ENCODE peak calls at places on chromosome 20, in seven cellular contexts. One of them, this sample, is unnamed.

GRCh38 chr20:18971121-18971520 is 157.5 kb downstream of the SCP2D1 start:
- DNase-seq in gastrocnemius medialis: no peak
- DNase-seq in endodermal cell: no peak
- DNase-seq in GM13976: no peak
- DNase-seq in MCF 10A: peak; percentile 54
- DNase-seq in D721Med: no peak
- DNase-seq in AG10803: no peak
- DNase-seq in this sample: no peak

GRCh38 chr20:46199198-46199597 is 81.1 kb downstream of the CD40 start:
- DNase-seq in GM13976: no peak
- DNase-seq in endodermal cell: peak; percentile 93
- DNase-seq in MCF 10A: no peak
- DNase-seq in AG10803: no peak
- DNase-seq in gastrocnemius medialis: no peak
- DNase-seq in D721Med: no peak
- DNase-seq in this sample: no peak

GRCh38 chr20:3068986-3069900 is 2.2 kb upstream of the OXT start:
- DNase-seq in D721Med: no peak
- DNase-seq in gastrocnemius medialis: no peak
- DNase-seq in GM13976: no peak
- DNase-seq in MCF 10A: no peak
- DNase-seq in AG10803: peak; percentile 23
- DNase-seq in endodermal cell: peak; percentile 65
- DNase-seq in this sample: peak; percentile 53

GRCh38 chr20:25361287-25361683 is 29.4 kb downstream of the ABHD12 start:
- DNase-seq in endodermal cell: no peak
- DNase-seq in D721Med: no peak
- DNase-seq in AG10803: peak; percentile 46
- DNase-seq in GM13976: no peak
- DNase-seq in MCF 10A: no peak
- DNase-seq in gastrocnemius medialis: no peak
- DNase-seq in this sample: no peak

GRCh38 chr20:25195962-25196700 is 619 bp downstream of the ENTPD6 start:
- DNase-seq in endodermal cell: peak; percentile 84
- DNase-seq in AG10803: no peak
- DNase-seq in D721Med: no peak
- DNase-seq in GM13976: no peak
- DNase-seq in MCF 10A: peak; percentile 59
- DNase-seq in gastrocnemius medialis: no peak
- DNase-seq in this sample: no peak

GRCh38 chr20:2771631-2772080 is 28.8 kb downstream of the CPXM1 start:
- DNase-seq in MCF 10A: no peak
- DNase-seq in D721Med: no peak
- DNase-seq in AG10803: no peak
- DNase-seq in gastrocnemius medialis: no peak
- DNase-seq in GM13976: peak; percentile 27
- DNase-seq in endodermal cell: peak; percentile 69
- DNase-seq in this sample: peak; percentile 55

GRCh38 chr20:32019156-32019510 is 8.9 kb downstream of the CCM2L start:
- DNase-seq in GM13976: peak; percentile 53
- DNase-seq in AG10803: no peak
- DNase-seq in endodermal cell: peak; percentile 91
- DNase-seq in D721Med: no peak
- DNase-seq in gastrocnemius medialis: no peak
- DNase-seq in MCF 10A: no peak
- DNase-seq in this sample: no peak

GRCh38 chr20:53149652-53150205 is 177.6 kb downstream of the TSHZ2 start:
- DNase-seq in endodermal cell: no peak
- DNase-seq in gastrocnemius medialis: no peak
- DNase-seq in MCF 10A: no peak
- DNase-seq in D721Med: no peak
- DNase-seq in GM13976: no peak
- DNase-seq in AG10803: peak; percentile 30
- DNase-seq in this sample: no peak

GRCh38 chr20:53660947-53661381 is 67.3 kb upstream of the ZNF217 start:
- DNase-seq in AG10803: peak; percentile 57
- DNase-seq in gastrocnemius medialis: no peak
- DNase-seq in MCF 10A: no peak
- DNase-seq in D721Med: no peak
- DNase-seq in endodermal cell: peak; percentile 51
- DNase-seq in GM13976: peak; percentile 47
- DNase-seq in this sample: no peak

GRCh38 chr20:31494131-31494530 is 19.0 kb downstream of the REM1 start:
- DNase-seq in GM13976: no peak
- DNase-seq in endodermal cell: peak; percentile 90
- DNase-seq in AG10803: peak; percentile 48
- DNase-seq in gastrocnemius medialis: no peak
- DNase-seq in MCF 10A: peak; percentile 62
- DNase-seq in D721Med: no peak
- DNase-seq in this sample: no peak

GRCh38 chr20:52217689-52218395 is 26.3 kb upstream of the ZFP64 start:
- DNase-seq in gastrocnemius medialis: no peak
- DNase-seq in D721Med: no peak
- DNase-seq in GM13976: no peak
- DNase-seq in MCF 10A: no peak
- DNase-seq in endodermal cell: no peak
- DNase-seq in AG10803: no peak
- DNase-seq in this sample: no peak

GRCh38 chr20:10469599-10469998 is 34.5 kb downstream of the SLX4IP start:
- DNase-seq in gastrocnemius medialis: no peak
- DNase-seq in MCF 10A: peak; percentile 81
- DNase-seq in endodermal cell: peak; percentile 61
- DNase-seq in AG10803: peak; percentile 88
- DNase-seq in GM13976: no peak
- DNase-seq in D721Med: no peak
- DNase-seq in this sample: no peak

GRCh38 chr20:21089421-21089820 is 16.7 kb downstream of the LINC00237 start:
- DNase-seq in endodermal cell: no peak
- DNase-seq in GM13976: no peak
- DNase-seq in MCF 10A: no peak
- DNase-seq in D721Med: no peak
- DNase-seq in AG10803: no peak
- DNase-seq in gastrocnemius medialis: no peak
- DNase-seq in this sample: no peak

GRCh38 chr20:41524980-41525613 is 93.1 kb downstream of the CHD6 start:
- DNase-seq in AG10803: peak; percentile 45
- DNase-seq in endodermal cell: no peak
- DNase-seq in GM13976: no peak
- DNase-seq in D721Med: no peak
- DNase-seq in MCF 10A: peak; percentile 58
- DNase-seq in gastrocnemius medialis: peak; percentile 27
- DNase-seq in this sample: no peak

GRCh38 chr20:44736170-44737021 is 9.3 kb upstream of the KCNK15 start:
- DNase-seq in endodermal cell: peak; percentile 89
- DNase-seq in AG10803: peak; percentile 87
- DNase-seq in gastrocnemius medialis: peak; percentile 71
- DNase-seq in GM13976: no peak
- DNase-seq in D721Med: no peak
- DNase-seq in MCF 10A: peak; percentile 75
- DNase-seq in this sample: no peak

GRCh38 chr20:34522969-34523871 is 7.0 kb downstream of the DYNLRB1 start:
- DNase-seq in D721Med: no peak
- DNase-seq in GM13976: no peak
- DNase-seq in gastrocnemius medialis: peak; percentile 82
- DNase-seq in MCF 10A: peak; percentile 40
- DNase-seq in endodermal cell: peak; percentile 92
- DNase-seq in AG10803: peak; percentile 89
- DNase-seq in this sample: no peak

GRCh38 chr20:35729836-35730582 is 12.1 kb downstream of the RBM39 start:
- DNase-seq in AG10803: no peak
- DNase-seq in MCF 10A: no peak
- DNase-seq in GM13976: no peak
- DNase-seq in endodermal cell: no peak
- DNase-seq in D721Med: no peak
- DNase-seq in gastrocnemius medialis: no peak
- DNase-seq in this sample: no peak

GRCh38 chr20:45104786-45105185 is 3.9 kb upstream of the KCNS1 start:
- DNase-seq in MCF 10A: peak; percentile 79
- DNase-seq in endodermal cell: no peak
- DNase-seq in GM13976: no peak
- DNase-seq in AG10803: peak; percentile 67
- DNase-seq in gastrocnemius medialis: no peak
- DNase-seq in D721Med: no peak
- DNase-seq in this sample: no peak

GRCh38 chr20:23937303-23938117 is 51.1 kb downstream of the GGTLC1 start:
- DNase-seq in gastrocnemius medialis: peak; percentile 20
- DNase-seq in D721Med: no peak
- DNase-seq in MCF 10A: peak; percentile 14
- DNase-seq in endodermal cell: peak; percentile 91
- DNase-seq in GM13976: peak; percentile 56
- DNase-seq in AG10803: peak; percentile 50
- DNase-seq in this sample: no peak

GRCh38 chr20:32125511-32125910 is 16.0 kb downstream of the TM9SF4 start:
- DNase-seq in D721Med: no peak
- DNase-seq in endodermal cell: no peak
- DNase-seq in MCF 10A: no peak
- DNase-seq in gastrocnemius medialis: no peak
- DNase-seq in AG10803: no peak
- DNase-seq in GM13976: no peak
- DNase-seq in this sample: no peak

GRCh38 chr20:50788045-50788867 is 6.6 kb upstream of the BCAS4 start:
- DNase-seq in GM13976: no peak
- DNase-seq in D721Med: no peak
- DNase-seq in AG10803: peak; percentile 79
- DNase-seq in MCF 10A: peak; percentile 75
- DNase-seq in gastrocnemius medialis: no peak
- DNase-seq in endodermal cell: peak; percentile 56
- DNase-seq in this sample: peak; percentile 8

GRCh38 chr20:43532416-43533055 is 25.0 kb downstream of the L3MBTL1 start:
- DNase-seq in MCF 10A: no peak
- DNase-seq in AG10803: no peak
- DNase-seq in D721Med: no peak
- DNase-seq in gastrocnemius medialis: no peak
- DNase-seq in GM13976: no peak
- DNase-seq in endodermal cell: no peak
- DNase-seq in this sample: peak; percentile 55

GRCh38 chr20:62409935-62410741 is 3.1 kb upstream of the CABLES2 start:
- DNase-seq in MCF 10A: peak; percentile 36
- DNase-seq in AG10803: peak; percentile 8
- DNase-seq in endodermal cell: peak; percentile 88
- DNase-seq in gastrocnemius medialis: peak; percentile 42
- DNase-seq in D721Med: peak; percentile 77
- DNase-seq in GM13976: peak; percentile 78
- DNase-seq in this sample: no peak
- TF ChIP-seq CTCF in MCF 10A: no peak
- TF ChIP-seq CTCF in AG10803: peak; percentile 30
- TF ChIP-seq CTCF in endodermal cell: peak; percentile 80
- TF ChIP-seq CTCF in gastrocnemius medialis: no peak
- TF ChIP-seq CTCF in D721Med: peak; percentile 49
- TF ChIP-seq CTCF in GM13976: peak; percentile 48
- TF ChIP-seq CTCF in this sample: peak; percentile 82

GRCh38 chr20:4082406-4083102 is 67.2 kb upstream of the RNF24 start:
- DNase-seq in D721Med: no peak
- DNase-seq in GM13976: peak; percentile 46
- DNase-seq in MCF 10A: no peak
- DNase-seq in gastrocnemius medialis: peak; percentile 36
- DNase-seq in endodermal cell: peak; percentile 87
- DNase-seq in AG10803: peak; percentile 81
- DNase-seq in this sample: no peak

GRCh38 chr20:4084721-4085120 is 69.4 kb upstream of the RNF24 start:
- DNase-seq in gastrocnemius medialis: no peak
- DNase-seq in endodermal cell: no peak
- DNase-seq in GM13976: no peak
- DNase-seq in MCF 10A: no peak
- DNase-seq in D721Med: no peak
- DNase-seq in AG10803: no peak
- DNase-seq in this sample: no peak

GRCh38 chr20:4084096-4084495 is 68.7 kb upstream of the RNF24 start:
- DNase-seq in gastrocnemius medialis: no peak
- DNase-seq in endodermal cell: no peak
- DNase-seq in AG10803: no peak
- DNase-seq in D721Med: no peak
- DNase-seq in GM13976: no peak
- DNase-seq in MCF 10A: no peak
- DNase-seq in this sample: no peak

GRCh38 chr20:4081396-4081795 is 66.0 kb upstream of the RNF24 start:
- DNase-seq in endodermal cell: no peak
- DNase-seq in gastrocnemius medialis: no peak
- DNase-seq in GM13976: no peak
- DNase-seq in MCF 10A: no peak
- DNase-seq in D721Med: no peak
- DNase-seq in AG10803: no peak
- DNase-seq in this sample: no peak

GRCh38 chr20:4083103-4083864 is 67.9 kb upstream of the RNF24 start:
- DNase-seq in MCF 10A: no peak
- DNase-seq in D721Med: no peak
- DNase-seq in GM13976: no peak
- DNase-seq in gastrocnemius medialis: no peak
- DNase-seq in AG10803: peak; percentile 29
- DNase-seq in endodermal cell: peak; percentile 75
- DNase-seq in this sample: no peak
- TF ChIP-seq CTCF in MCF 10A: no peak
- TF ChIP-seq CTCF in D721Med: no peak
- TF ChIP-seq CTCF in GM13976: no peak
- TF ChIP-seq CTCF in gastrocnemius medialis: no peak
- TF ChIP-seq CTCF in AG10803: peak; percentile 7
- TF ChIP-seq CTCF in endodermal cell: no peak
- TF ChIP-seq CTCF in this sample: no peak

GRCh38 chr20:58574469-58574868 is 59.3 kb upstream of the APCDD1L start:
- DNase-seq in gastrocnemius medialis: no peak
- DNase-seq in MCF 10A: no peak
- DNase-seq in AG10803: no peak
- DNase-seq in GM13976: no peak
- DNase-seq in endodermal cell: no peak
- DNase-seq in D721Med: no peak
- DNase-seq in this sample: no peak
- TF ChIP-seq CTCF in gastrocnemius medialis: no peak
- TF ChIP-seq CTCF in MCF 10A: no peak
- TF ChIP-seq CTCF in AG10803: no peak
- TF ChIP-seq CTCF in GM13976: no peak
- TF ChIP-seq CTCF in endodermal cell: no peak
- TF ChIP-seq CTCF in D721Med: no peak
- TF ChIP-seq CTCF in this sample: no peak

GRCh38 chr20:64079273-64080012 is at the start of gene RGS19:
- DNase-seq in endodermal cell: peak; percentile 88
- DNase-seq in D721Med: peak; percentile 43
- DNase-seq in GM13976: peak; percentile 94
- DNase-seq in gastrocnemius medialis: peak; percentile 56
- DNase-seq in AG10803: peak; percentile 64
- DNase-seq in MCF 10A: peak; percentile 47
- DNase-seq in this sample: no peak

GRCh38 chr20:64082126-64082638 is 2.0 kb downstream of the LKAAEAR1 start:
- DNase-seq in endodermal cell: peak; percentile 69
- DNase-seq in MCF 10A: no peak
- DNase-seq in GM13976: no peak
- DNase-seq in AG10803: no peak
- DNase-seq in D721Med: no peak
- DNase-seq in gastrocnemius medialis: no peak
- DNase-seq in this sample: no peak

GRCh38 chr20:64080013-64080812 is at the start of gene OPRL1:
- DNase-seq in endodermal cell: no peak
- DNase-seq in GM13976: no peak
- DNase-seq in MCF 10A: no peak
- DNase-seq in D721Med: no peak
- DNase-seq in gastrocnemius medialis: no peak
- DNase-seq in AG10803: no peak
- DNase-seq in this sample: no peak

GRCh38 chr20:64081620-64081964 is 1.7 kb downstream of the OPRL1 start:
- DNase-seq in GM13976: no peak
- DNase-seq in D721Med: no peak
- DNase-seq in gastrocnemius medialis: no peak
- DNase-seq in AG10803: no peak
- DNase-seq in endodermal cell: no peak
- DNase-seq in MCF 10A: no peak
- DNase-seq in this sample: no peak

GRCh38 chr20:64080813-64081619 is 1.1 kb downstream of the OPRL1 start:
- DNase-seq in endodermal cell: no peak
- DNase-seq in AG10803: no peak
- DNase-seq in MCF 10A: no peak
- DNase-seq in D721Med: no peak
- DNase-seq in GM13976: no peak
- DNase-seq in gastrocnemius medialis: no peak
- DNase-seq in this sample: no peak
- TF ChIP-seq CTCF in endodermal cell: no peak
- TF ChIP-seq CTCF in AG10803: no peak
- TF ChIP-seq CTCF in MCF 10A: no peak
- TF ChIP-seq CTCF in D721Med: no peak
- TF ChIP-seq CTCF in GM13976: no peak
- TF ChIP-seq CTCF in gastrocnemius medialis: no peak
- TF ChIP-seq CTCF in this sample: no peak